ENCODE peak calls at places on chromosomes 4 and X, in six cellular contexts. S is COR-L47, E is NCI-H460, Q is midbrain, M is ascending aorta, X is SK-MEL-5. J is an unnamed sample.

GRCh38 chr4:13427599-13428325 is 56.4 kb downstream of the RAB28 start:
- DNase-seq in S (no peak), E (no peak), Q (no peak), M (no peak), X (no peak), J (no peak)

GRCh38 chrX:31333181-31333831 is 261.5 kb upstream of the FTHL17 start:
- DNase-seq in S (no peak), E (no peak), Q (no peak), M (no peak), X (no peak), J (no peak)

GRCh38 chr4:112213091-112213490 is 18.5 kb upstream of the AP1AR start:
- DNase-seq in S (no peak), E (no peak), Q (no peak), M (no peak), X (no peak), J (no peak)

GRCh38 chr4:183840311-183840710 is 64.8 kb upstream of the STOX2 start:
- DNase-seq in S (peak), E (peak), Q (peak), M (peak), X (peak), J (peak)

GRCh38 chr4:106266201-106266600 is 49.8 kb downstream of the TBCK start:
- DNase-seq in S (peak), E (peak), Q (peak), M (no peak), X (peak), J (peak)

GRCh38 chr4:118282692-118283091 is 70.1 kb downstream of the PRSS12 start:
- DNase-seq in S (no peak), E (no peak), Q (no peak), M (no peak), X (peak), J (peak)

GRCh38 chrX:123959281-123960063 is 2.0 kb upstream of the STAG2 start:
- DNase-seq in S (peak), E (no peak), Q (peak), M (peak), X (peak), J (peak)

GRCh38 chr4:8261851-8262535 is 7.6 kb upstream of the HTRA3 start:
- DNase-seq in S (no peak), E (no peak), Q (no peak), M (no peak), X (no peak), J (no peak)

GRCh38 chrX:13732246-13733067 is 2.0 kb downstream of the TRAPPC2 start:
- DNase-seq in S (no peak), E (no peak), Q (no peak), M (no peak), X (no peak), J (no peak)

GRCh38 chr4:186472948-186473347 is 82.4 kb downstream of the MTNR1A start:
- DNase-seq in S (peak), E (peak), Q (peak), M (no peak), X (peak), J (peak)

GRCh38 chr4:78645853-78646757 is 94.5 kb downstream of the ANXA3 start:
- DNase-seq in S (no peak), E (peak), Q (peak), M (peak), X (peak), J (peak)

GRCh38 chr4:184816962-184817361 is 8.8 kb downstream of the ACSL1 start:
- DNase-seq in S (no peak), E (no peak), Q (no peak), M (no peak), X (no peak), J (no peak)

GRCh38 chr4:38491854-38492478 is 172.0 kb upstream of the KLF3 start:
- DNase-seq in S (no peak), E (no peak), Q (no peak), M (no peak), X (no peak), J (no peak)

GRCh38 chr4:2322801-2323200 is 60.9 kb upstream of the MXD4 start:
- DNase-seq in S (no peak), E (no peak), Q (no peak), M (no peak), X (no peak), J (no peak)

GRCh38 chr4:183729430-183730328 is 70.6 kb downstream of the TRAPPC11 start:
- DNase-seq in S (no peak), E (no peak), Q (no peak), M (no peak), X (no peak), J (no peak)

GRCh38 chrX:96311366-96311765 is 373.3 kb upstream of the DIAPH2 start:
- DNase-seq in S (no peak), E (no peak), Q (no peak), M (no peak), X (no peak), J (no peak)

GRCh38 chr4:11698033-11698432 is 269.3 kb upstream of the HS3ST1 start:
- DNase-seq in S (no peak), E (no peak), Q (no peak), M (no peak), X (no peak), J (no peak)

GRCh38 chr4:109683621-109684253 is 19.5 kb downstream of the CASP6 start:
- DNase-seq in S (no peak), E (no peak), Q (no peak), M (no peak), X (no peak), J (no peak)

GRCh38 chr4:6019316-6020263 is 1.4 kb upstream of the C4orf50 start:
- DNase-seq in S (peak), E (peak), Q (peak), M (no peak), X (peak), J (peak)

GRCh38 chr4:10582059-10582686 is 102.4 kb downstream of the CLNK start:
- DNase-seq in S (peak), E (peak), Q (peak), M (peak), X (peak), J (peak)

GRCh38 chr4:156293657-156294297 is 340.1 kb upstream of the CTSO start:
- DNase-seq in S (peak), E (peak), Q (no peak), M (no peak), X (no peak), J (no peak)

GRCh38 chr4:185839204-185839712 is 27.3 kb upstream of the SORBS2 start:
- DNase-seq in S (no peak), E (peak), Q (no peak), M (peak), X (peak), J (peak)

GRCh38 chr4:25770844-25771243 is 91.9 kb downstream of the SEL1L3 start:
- DNase-seq in S (no peak), E (no peak), Q (no peak), M (no peak), X (no peak), J (no peak)

GRCh38 chrX:154827624-154828408 is 6.6 kb downstream of the SMIM9 start:
- DNase-seq in S (no peak), E (no peak), Q (no peak), M (no peak), X (no peak), J (no peak)

GRCh38 chr4:952881-953573 is 20.3 kb downstream of the DGKQ start:
- DNase-seq in S (no peak), E (no peak), Q (no peak), M (no peak), X (no peak), J (no peak)

GRCh38 chr4:138775890-138776289 is 239.7 kb upstream of the NOCT start:
- DNase-seq in S (no peak), E (no peak), Q (peak), M (no peak), X (no peak), J (no peak)

J was measured in cerebellar cortex.